ENCODE peak calls at places on chromosomes 16 and 17, in six cellular contexts. W is A673; P is esophagus squamous epithelium; Q is adrenal gland; G is effector memory CD4-positive, alpha-beta T cell; K is K562. U is an unnamed sample. For H3K36me3, the result is how much of the 10 kb centered on the place peaks cover.

GRCh38 chr17:21296097-21297025 is 11.8 kb downstream of the MAP2K3 start:
- DNase-seq in K (peak), W (no peak), G (no peak), P (no peak), Q (peak), U (no peak)

GRCh38 chr16:53103811-53104210 is 49.0 kb downstream of the CHD9 start:
- DNase-seq in W (no peak), K (no peak), P (no peak), Q (no peak), G (no peak), U (no peak)

GRCh38 chr17:11557727-11558452 is 40.4 kb upstream of the DNAH9 start:
- DNase-seq in K (no peak), W (no peak), G (no peak), Q (no peak), P (no peak), U (no peak)

GRCh38 chr17:73138541-73139138 is 26.2 kb upstream of the SSTR2 start:
- DNase-seq in Q (no peak), G (no peak), W (no peak), P (no peak), K (no peak), U (peak)

GRCh38 chr16:72673118-72673517 is 374.8 kb downstream of the ZFHX3 start:
- DNase-seq in K (no peak), Q (no peak), W (peak), P (no peak), G (no peak), U (no peak)

GRCh38 chr16:47726031-47726675 is 265.0 kb downstream of the PHKB start:
- DNase-seq in W (no peak), P (no peak), Q (no peak), K (no peak), G (no peak), U (no peak)

GRCh38 chr17:67212231-67212630 is 32.8 kb downstream of the HELZ start:
- DNase-seq in K (no peak), G (no peak), W (no peak), P (no peak), Q (no peak), U (no peak)

GRCh38 chr16:78385406-78385805 is 286.0 kb downstream of the WWOX start:
- DNase-seq in W (no peak), G (no peak), P (no peak), K (no peak), Q (no peak), U (no peak)

GRCh38 chr16:21222495-21223337 is 10.8 kb upstream of the ANKS4B start:
- DNase-seq in G (no peak), P (no peak), Q (no peak), W (no peak), K (no peak), U (no peak)

GRCh38 chr17:45791935-45792334 is 7.8 kb downstream of the CRHR1 start:
- DNase-seq in W (no peak), K (no peak), Q (no peak), G (no peak), P (no peak), U (peak)

DNA sequence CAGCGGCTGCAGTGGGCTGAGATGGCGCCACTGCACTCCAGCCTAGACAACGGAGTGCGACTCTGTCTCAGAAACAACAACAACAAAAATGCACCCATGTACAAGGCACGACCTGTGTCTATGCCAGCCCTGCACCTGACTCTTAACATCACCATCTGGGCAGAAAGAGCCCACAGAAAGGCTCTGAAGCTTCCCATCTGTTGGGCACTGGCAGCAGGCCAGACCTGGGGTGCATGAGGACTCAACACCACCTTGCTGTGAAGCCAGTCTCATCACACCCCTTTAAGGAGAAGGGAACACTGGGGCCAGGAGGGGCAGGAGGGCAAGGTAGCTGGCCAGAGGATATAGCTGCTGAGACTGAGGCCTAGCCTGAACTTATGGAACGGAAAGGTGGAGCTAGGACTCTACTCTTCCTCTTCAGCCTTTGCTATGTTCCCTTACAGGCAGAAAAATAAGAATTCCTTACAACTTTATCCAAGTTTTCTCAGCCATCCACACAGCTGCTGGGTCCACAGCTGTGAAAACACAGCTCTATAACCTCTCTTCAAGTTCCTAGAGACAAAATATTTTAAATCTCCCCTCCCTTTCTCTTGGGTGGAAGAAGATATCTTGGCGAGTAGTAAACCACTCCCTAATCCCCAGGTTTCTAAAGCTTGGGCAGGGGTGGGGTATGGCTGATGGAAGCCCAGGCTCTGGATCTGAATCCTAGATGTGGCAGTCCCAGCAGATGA is 2.8 kb downstream of the ELOB start:
- DNase-seq in W (no peak), K (no peak), P (no peak), Q (no peak), G (no peak), U (no peak)
- H3K36me3 ChIP-seq in W (half or more), K (half or more), P (under half), Q (under half), G (under half), U (under half)

DNA sequence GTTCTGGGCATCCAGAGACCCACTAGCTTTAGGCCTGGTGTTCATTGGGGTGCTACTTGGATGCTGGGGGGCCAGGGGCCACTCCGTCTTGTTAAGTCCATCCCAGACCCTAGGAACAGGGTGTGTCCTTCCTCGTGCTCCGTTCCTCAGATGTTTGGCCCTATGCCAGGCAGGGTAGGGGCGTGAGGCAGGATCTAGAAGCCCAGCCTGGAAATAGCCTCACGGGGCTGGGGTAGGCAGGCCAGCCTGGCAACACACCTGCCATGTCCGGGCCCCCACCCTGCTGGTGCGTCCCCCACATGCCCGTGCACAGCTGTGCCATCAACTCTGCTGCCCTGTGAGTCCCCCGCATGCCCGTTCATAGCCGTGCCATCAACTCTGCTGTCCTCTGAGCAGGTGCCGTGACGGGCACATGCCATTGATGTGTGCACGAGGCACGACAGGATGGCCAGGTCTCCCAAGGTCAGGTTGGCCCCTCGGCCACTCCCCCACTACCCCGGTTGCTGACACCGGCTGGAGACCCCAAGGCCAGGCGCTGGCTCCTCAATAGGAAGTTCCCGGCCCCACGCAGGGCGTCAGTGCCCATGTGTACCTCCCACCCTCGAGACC is 36.8 kb downstream of the GINS2 start:
- DNase-seq in K (no peak), G (no peak), W (peak), P (no peak), Q (peak), U (no peak)
- H3K36me3 ChIP-seq in K (half or more), G (under half), W (under half), P (under half), Q (under half), U (under half)

DNA sequence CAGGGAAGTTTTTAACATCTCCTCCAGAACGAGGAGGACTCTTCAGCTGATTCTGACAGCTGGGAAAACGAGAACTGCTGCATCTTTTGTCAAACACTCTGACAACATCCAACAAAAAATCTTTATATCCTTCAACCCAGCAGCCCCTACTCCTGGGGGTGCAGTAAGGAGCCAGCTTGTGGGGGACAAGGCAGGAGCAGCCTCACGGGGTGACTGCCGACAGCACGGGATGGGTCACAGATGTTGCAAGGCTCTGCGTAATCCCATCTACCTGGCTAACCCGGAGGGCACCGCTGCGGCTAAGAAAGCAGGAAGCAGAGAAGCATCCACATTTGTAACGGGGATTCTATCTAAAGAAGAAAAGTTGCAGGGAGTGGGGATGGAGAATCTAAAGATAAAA is 28.6 kb downstream of the WDR45B start:
- DNase-seq in P (no peak), G (no peak), Q (no peak), W (no peak), K (no peak), U (no peak)
- H3K36me3 ChIP-seq in P (under half), G (half or more), Q (under half), W (half or more), K (half or more), U (half or more)

GRCh38 chr16:56939801-56940200 is 7.9 kb downstream of the HERPUD1 start:
- DNase-seq in Q (no peak), G (no peak), W (no peak), P (no peak), K (no peak), U (no peak)
- H3K36me3 ChIP-seq in Q (under half), G (half or more), W (half or more), P (under half), K (half or more), U (half or more)

GRCh38 chr16:74623214-74623842 is 16.4 kb upstream of the GLG1 start:
- DNase-seq in K (peak), P (no peak), W (peak), Q (no peak), G (no peak), U (peak)

GRCh38 chr16:74627506-74628220 is 20.7 kb upstream of the GLG1 start:
- DNase-seq in K (no peak), P (no peak), W (no peak), Q (peak), G (no peak), U (peak)

GRCh38 chr16:74623846-74624245 is 16.9 kb upstream of the GLG1 start:
- DNase-seq in K (no peak), P (no peak), W (no peak), G (no peak), Q (no peak), U (peak)

GRCh38 chr16:74626741-74627416 is 20.0 kb upstream of the GLG1 start:
- DNase-seq in K (no peak), G (no peak), Q (no peak), P (no peak), W (no peak), U (no peak)

DNA sequence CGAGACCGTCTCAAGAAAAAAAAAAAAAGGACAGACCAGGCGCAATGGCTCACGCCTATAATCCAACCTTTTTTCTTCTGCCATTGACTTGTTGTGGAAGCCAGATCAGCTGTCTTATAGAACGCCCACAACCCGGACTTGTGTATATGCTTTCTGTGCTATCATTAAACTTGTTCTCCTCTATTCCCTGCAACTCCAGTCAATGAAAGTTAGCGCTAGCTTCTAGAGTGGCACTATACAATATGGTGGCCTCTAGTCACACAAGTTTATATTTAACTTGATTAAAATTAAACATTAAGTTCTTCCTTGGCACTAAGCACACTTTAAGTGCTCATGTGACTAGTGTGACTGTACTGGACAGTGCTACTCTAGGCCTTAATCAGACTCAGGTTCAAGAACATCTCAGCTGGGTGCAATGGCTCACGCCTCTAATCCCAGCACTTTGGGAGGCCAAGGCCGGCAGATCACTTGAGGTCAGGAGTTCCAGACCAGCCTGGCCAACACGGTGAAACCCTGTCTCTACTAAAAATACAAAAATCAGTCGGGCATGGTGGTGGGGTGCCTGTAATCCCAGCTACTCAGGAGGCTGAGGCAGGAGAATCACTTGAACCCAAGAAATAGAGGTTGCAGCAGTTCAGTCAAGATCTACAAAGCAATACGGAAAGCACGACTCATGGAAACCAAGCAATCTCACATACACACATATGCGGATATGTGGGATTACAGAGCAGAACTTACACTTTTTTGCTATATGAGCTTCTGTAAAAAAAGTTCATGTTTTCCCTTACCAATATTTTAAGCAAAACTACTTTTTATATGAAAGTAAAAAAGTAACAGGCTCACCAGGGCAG is 18.8 kb upstream of the GLG1 start:
- DNase-seq in G (no peak), W (no peak), P (no peak), Q (no peak), K (no peak), U (no peak)
- H3K36me3 ChIP-seq in G (half or more), W (half or more), P (under half), Q (under half), K (half or more), U (under half)

U was measured in thyroid gland.